ENCODE peak calls at places on chromosomes 1 and 21, in nine cellular contexts. P is Peyer's patch, J is thoracic aorta, R is AG04450, I is left ventricle myocardium inferior, F is kidney epithelial cell, Z is fibroblast of the aortic adventitia, M is ovary, D is cardiac muscle cell. Y is an unnamed sample.

GRCh38 chr21:41668051-41668541 is 98.8 kb downstream of the RIPK4 start:
- DNase-seq in P (no peak), F (no peak), R (no peak), I (no peak), J (no peak), D (no peak), M (no peak), Z (no peak), Y (no peak)

GRCh38 chr1:47434051-47434842 is 3.6 kb upstream of the FOXD2 start:
- DNase-seq in M (peak), P (no peak), D (no peak), I (peak), J (no peak), R (peak), F (no peak), Z (peak), Y (peak)

GRCh38 chr1:156657971-156658319 is 16.0 kb downstream of the BCAN start:
- DNase-seq in R (no peak), F (no peak), Z (no peak), J (no peak), I (no peak), P (no peak), M (no peak), D (no peak), Y (no peak)

GRCh38 chr1:57951390-57951789 is 527.5 kb upstream of the DAB1 start:
- DNase-seq in P (no peak), F (no peak), R (no peak), J (no peak), Z (no peak), I (no peak), D (no peak), M (no peak), Y (no peak)

GRCh38 chr1:207822602-207823451 is 71.0 kb downstream of the CD46 start:
- DNase-seq in P (peak), R (no peak), D (peak), F (no peak), I (peak), M (peak), J (peak), Z (peak), Y (peak)

GRCh38 chr21:35390013-35390776 is 341.1 kb upstream of the RUNX1 start:
- DNase-seq in D (no peak), M (no peak), I (no peak), P (no peak), F (peak), Z (peak), R (no peak), J (no peak), Y (peak)

GRCh38 chr1:114274621-114275317 is 121.1 kb upstream of the SYT6 start:
- DNase-seq in M (no peak), R (no peak), P (no peak), D (no peak), I (no peak), Z (no peak), J (no peak), F (no peak), Y (no peak)

GRCh38 chr21:31754561-31754960 is 22.6 kb upstream of the SCAF4 start:
- DNase-seq in D (no peak), F (no peak), M (no peak), P (no peak), I (no peak), R (no peak), J (no peak), Z (no peak), Y (no peak)

GRCh38 chr1:17304155-17304826 is 3.7 kb upstream of the PADI4 start:
- DNase-seq in R (no peak), F (no peak), D (peak), J (no peak), Z (no peak), P (no peak), I (no peak), M (no peak), Y (no peak)

GRCh38 chr1:180123463-180123936 is 31.2 kb upstream of the QSOX1 start:
- DNase-seq in R (no peak), D (no peak), P (no peak), M (no peak), F (no peak), I (no peak), J (no peak), Z (peak), Y (peak)

GRCh38 chr1:24416666-24417391 is 1.2 kb downstream of the NIPAL3 start:
- DNase-seq in J (no peak), D (no peak), P (peak), F (peak), R (peak), Z (peak), I (no peak), M (no peak), Y (peak)

GRCh38 chr21:28822882-28823335 is 169.8 kb downstream of the LTN1 start:
- DNase-seq in J (no peak), Z (peak), M (no peak), R (no peak), P (no peak), F (no peak), I (no peak), D (no peak), Y (peak)

GRCh38 chr1:30720271-30721223 is 2.8 kb downstream of the MATN1 start:
- DNase-seq in D (no peak), R (no peak), Z (no peak), M (no peak), F (no peak), I (no peak), P (no peak), J (no peak), Y (no peak)

GRCh38 chr1:6473156-6473555 is 7.2 kb upstream of the TNFRSF25 start:
- DNase-seq in I (no peak), Z (no peak), F (no peak), P (no peak), D (no peak), J (no peak), M (no peak), R (no peak), Y (no peak)

GRCh38 chr1:235821361-235821981 is 45.2 kb downstream of the LYST start:
- DNase-seq in P (no peak), Z (peak), D (no peak), R (peak), M (no peak), F (no peak), I (no peak), J (no peak), Y (peak)

GRCh38 chr1:201759194-201759814 is 69.7 kb upstream of the IPO9 start:
- DNase-seq in M (no peak), J (no peak), F (peak), D (no peak), R (no peak), P (no peak), Z (peak), I (no peak), Y (peak)

GRCh38 chr21:33732038-33732437 is 89.7 kb downstream of the ITSN1 start:
- DNase-seq in F (no peak), R (no peak), Z (no peak), M (no peak), J (no peak), D (no peak), P (no peak), I (no peak), Y (no peak)

GRCh38 chr1:156813750-156814570 is 2.7 kb downstream of the SH2D2A start:
- DNase-seq in R (no peak), I (peak), F (no peak), P (peak), J (no peak), Z (no peak), D (peak), M (peak), Y (peak)

GRCh38 chr1:241615043-241615974 is 24.9 kb downstream of the CHML start:
- DNase-seq in I (no peak), M (no peak), Z (no peak), D (no peak), J (no peak), F (no peak), R (no peak), P (no peak), Y (no peak)

GRCh38 chr1:100074604-100075395 is 57.9 kb downstream of the SASS6 start:
- DNase-seq in I (no peak), M (no peak), F (no peak), D (no peak), Z (peak), J (no peak), R (no peak), P (no peak), Y (no peak)

GRCh38 chr21:41970751-41971653 is 17.2 kb upstream of the C2CD2 start:
- DNase-seq in I (no peak), R (no peak), M (no peak), Z (no peak), F (no peak), J (no peak), P (peak), D (no peak), Y (no peak)

GRCh38 chr21:19853709-19854575 is 1144.3 kb upstream of the NCAM2 start:
- DNase-seq in M (no peak), Z (no peak), J (no peak), I (no peak), F (no peak), P (no peak), D (no peak), R (no peak), Y (no peak)

GRCh38 chr1:197776348-197777082 is 1.2 kb upstream of the DENND1B start:
- DNase-seq in D (no peak), I (no peak), M (no peak), P (no peak), F (no peak), J (no peak), Z (peak), R (no peak), Y (peak)

GRCh38 chr1:204503122-204503912 is 8.7 kb upstream of the PIK3C2B start:
- DNase-seq in I (no peak), F (no peak), R (peak), D (peak), M (no peak), Z (peak), J (no peak), P (no peak), Y (peak)

DNA sequence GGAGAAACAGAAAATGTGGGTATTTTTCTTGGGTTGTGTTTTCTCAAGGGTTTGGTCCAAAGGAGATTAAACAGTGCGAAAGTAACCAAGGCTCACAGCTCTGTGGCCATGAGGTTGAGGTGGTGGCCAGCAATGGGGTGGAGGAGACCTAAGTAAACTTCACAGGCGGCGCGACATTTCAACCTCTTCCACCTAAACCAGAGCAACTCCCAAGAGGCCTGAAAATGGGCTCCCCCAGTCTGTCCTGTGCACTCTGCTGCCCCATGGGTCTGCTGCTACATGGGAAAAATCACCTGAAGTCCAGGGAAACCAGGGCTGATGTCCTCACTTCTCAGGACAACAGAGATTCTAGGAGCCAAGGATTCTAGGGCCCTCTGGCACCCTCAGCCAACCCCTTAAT is 12.4 kb downstream of the CELF3 start:
- DNase-seq in R (no peak), J (no peak), M (no peak), D (no peak), P (no peak), F (no peak), I (no peak), Z (no peak), Y (no peak)
- H3K4me3 ChIP-seq in R (no peak), J (no peak), M (no peak), D (no peak), P (no peak), F (no peak), I (no peak), Z (no peak), Y (no peak)

GRCh38 chr1:186330758-186331157 is 44.3 kb downstream of the TPR start:
- DNase-seq in Z (no peak), F (no peak), I (no peak), P (no peak), D (no peak), J (no peak), M (no peak), R (no peak), Y (no peak)
- TF ChIP-seq CTCF in Z (peak), F (peak), I (peak), P (no peak), D (peak), J (no peak), M (no peak), R (peak), Y (peak)

DNA sequence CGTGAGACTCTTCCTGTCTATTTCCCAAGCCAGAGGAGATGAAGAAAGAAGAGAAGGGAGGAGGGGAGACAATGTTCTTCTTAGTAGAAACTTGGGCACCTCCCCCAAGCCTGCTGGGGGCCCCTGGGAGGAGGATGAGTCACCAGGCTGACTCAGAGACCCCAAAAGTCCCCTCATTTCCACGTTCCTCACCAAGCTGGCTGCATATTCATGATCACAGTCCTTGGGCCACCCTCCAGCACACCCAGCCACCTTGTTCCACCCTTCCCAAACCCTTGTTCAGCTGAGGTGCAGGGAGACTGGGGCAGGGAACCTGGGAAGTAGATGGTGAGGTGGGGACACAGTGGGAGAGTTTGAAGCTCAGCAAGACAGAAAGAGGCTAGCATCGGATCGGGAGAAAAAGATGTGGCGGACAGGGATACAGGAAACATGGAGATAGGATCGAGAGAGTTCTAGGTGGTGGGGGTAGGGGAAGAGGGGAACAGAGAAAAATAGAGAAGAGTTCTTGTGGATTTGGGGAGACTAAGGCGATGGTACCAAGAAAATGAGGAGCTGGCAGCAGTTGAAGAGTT is 712 bp downstream of the RAB13 start:
- DNase-seq in F (no peak), R (no peak), J (no peak), P (no peak), I (no peak), M (peak), Z (peak), D (no peak), Y (peak)
- H3K4me3 ChIP-seq in F (peak), R (peak), J (peak), P (peak), I (peak), M (peak), Z (peak), D (peak), Y (peak)

DNA sequence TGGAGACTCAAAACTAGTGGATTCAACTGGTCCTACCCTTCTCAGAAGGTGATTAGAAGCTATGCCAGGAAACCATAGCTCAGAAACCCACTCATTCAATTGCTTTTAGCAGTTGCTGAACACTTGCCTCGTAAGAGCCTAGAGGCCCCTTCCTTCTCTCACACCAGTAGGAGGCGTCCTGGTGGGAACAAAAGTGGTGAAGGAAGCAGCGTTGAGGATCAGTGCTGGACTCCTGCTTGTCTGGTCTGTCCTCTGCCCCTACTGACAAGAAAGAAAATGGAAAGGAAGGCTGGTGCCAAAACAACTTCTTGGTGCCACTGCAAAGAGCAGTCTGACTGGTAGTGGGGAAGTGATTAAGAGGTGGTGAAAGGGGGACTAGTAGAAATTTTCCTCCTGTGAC is 269.7 kb downstream of the LMO4 start:
- DNase-seq in J (no peak), D (peak), M (no peak), Z (no peak), F (no peak), I (no peak), P (no peak), R (no peak), Y (no peak)
- TF ChIP-seq CTCF in J (no peak), D (no peak), M (no peak), Z (no peak), F (no peak), I (no peak), P (no peak), R (peak), Y (no peak)

DNA sequence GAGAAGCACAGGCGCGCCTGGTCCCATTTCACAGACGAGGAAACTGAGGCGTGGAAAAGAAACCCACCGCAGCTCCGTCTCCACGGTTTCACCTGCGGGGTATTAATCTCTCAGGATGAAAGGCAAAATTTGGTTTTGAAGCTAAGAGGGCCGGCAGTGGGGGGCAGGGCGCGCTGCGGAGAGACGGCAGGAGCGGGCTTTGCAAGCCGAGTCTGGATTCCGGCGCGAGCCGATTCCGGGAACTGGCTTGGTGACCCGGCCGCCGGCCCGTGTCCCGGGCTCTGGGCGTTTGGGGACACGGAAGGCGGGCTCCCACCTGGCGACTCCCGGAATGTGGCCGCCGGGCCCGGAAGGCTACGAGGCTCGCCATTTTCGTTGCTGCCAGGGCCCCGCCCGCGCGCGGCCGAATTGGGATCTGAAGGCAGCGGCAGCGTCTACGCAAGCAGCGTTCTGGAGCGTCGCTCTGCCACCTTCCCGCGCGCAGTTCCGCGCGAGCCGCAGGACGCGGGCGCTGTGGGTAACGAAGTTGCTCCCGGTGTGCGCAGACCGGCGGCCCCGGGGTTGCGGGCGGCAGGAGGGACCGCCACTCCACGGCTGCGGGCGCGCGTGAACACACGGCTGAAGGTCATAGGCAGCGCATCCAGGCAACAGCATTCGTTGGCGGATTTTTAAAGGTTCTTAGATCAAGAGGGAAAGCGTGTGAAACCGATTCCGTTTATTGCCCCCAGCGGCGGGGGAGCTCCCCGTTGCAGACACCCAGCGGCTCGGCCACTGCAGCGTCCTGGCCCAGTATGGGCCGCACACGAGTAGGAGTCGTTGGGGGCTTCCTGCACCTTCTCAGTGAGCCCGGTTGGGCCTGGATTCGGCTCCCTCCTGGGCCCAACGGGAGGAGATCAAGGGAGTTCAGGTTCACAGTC is 5.4 kb upstream of the PRDM16 start:
- DNase-seq in J (no peak), P (peak), M (no peak), D (no peak), Z (no peak), I (no peak), F (no peak), R (no peak), Y (no peak)
- H3K4me3 ChIP-seq in J (peak), P (peak), M (no peak), D (peak), Z (no peak), I (peak), F (no peak), R (no peak), Y (no peak)

Y was measured in AG10803.